ENCODE peak calls at places on chromosomes 11 and 22, in five cellular contexts. J is mesenteric fat pad, A is posterior vena cava, Y is glutamatergic neuron, P is HT1080. D is an unnamed sample.

GRCh38 chr11:102709211-102709980 is 3.8 kb upstream of the MMP27 start:
- DNase-seq in P (no peak), J (no peak), A (no peak), Y (no peak), D (no peak)

GRCh38 chr11:77542296-77542695 is 47.5 kb upstream of the AQP11 start:
- DNase-seq in J (no peak), A (no peak), Y (no peak), P (peak), D (no peak)

GRCh38 chr22:27075028-27075678 is 417.8 kb downstream of the MIAT start:
- DNase-seq in A (no peak), Y (no peak), P (no peak), J (no peak), D (peak)

GRCh38 chr11:73186294-73186850 is 31.7 kb upstream of the P2RY2 start:
- DNase-seq in A (no peak), J (peak), P (no peak), Y (no peak), D (no peak)

GRCh38 chr22:25167834-25168601 is 31.6 kb upstream of the CRYBB3 start:
- DNase-seq in A (no peak), P (no peak), Y (no peak), J (no peak), D (no peak)

GRCh38 chr11:62928011-62928410 is 6.8 kb upstream of the CHRM1 start:
- DNase-seq in A (peak), J (no peak), Y (no peak), P (no peak), D (no peak)

GRCh38 chr11:280762-281485 is 2.7 kb downstream of the NLRP6 start:
- DNase-seq in Y (no peak), J (peak), A (peak), P (no peak), D (no peak)

GRCh38 chr11:12201016-12201985 is 90.9 kb downstream of the MICAL2 start:
- DNase-seq in J (peak), Y (no peak), A (peak), P (peak), D (no peak)

GRCh38 chr11:124865902-124866851 is 945 bp downstream of the ROBO3 start:
- DNase-seq in P (no peak), J (peak), Y (peak), A (no peak), D (peak)

GRCh38 chr11:101010899-101011298 is 118.7 kb downstream of the PGR start:
- DNase-seq in Y (no peak), J (no peak), P (peak), A (no peak), D (peak)

GRCh38 chr11:125091247-125091876 is 20.1 kb downstream of the TMEM218 start:
- DNase-seq in J (no peak), Y (peak), P (peak), A (peak), D (peak)

GRCh38 chr11:2663915-2664314 is 35.9 kb downstream of the KCNQ1OT1 start:
- DNase-seq in J (no peak), A (no peak), P (no peak), Y (no peak), D (no peak)

GRCh38 chr11:58905141-58905715 is 34.1 kb upstream of the GLYATL1 start:
- DNase-seq in P (peak), J (no peak), A (no peak), Y (peak), D (peak)

D was measured in WTC11.